ENCODE peak calls at places on chromosomes 3 and 15, in nine cellular contexts. X, W, S, O, V, L, G, U and F are unnamed samples.

GRCh38 chr3:122301063-122301462 is 24.0 kb upstream of the CSTA start:
- DNase-seq in L (no peak), O (no peak), U (no peak), S (no peak), V (no peak), G (no peak), W (no peak), X (no peak), F (no peak)

GRCh38 chr15:67690936-67691335 is 134.4 kb upstream of the SKOR1 start:
- DNase-seq in L (no peak), W (no peak), G (no peak), V (no peak), O (no peak), U (no peak), X (no peak), S (peak; percentile 26), F (no peak)

GRCh38 chr3:191727338-191727737 is 266.4 kb downstream of the PYDC2 start:
- DNase-seq in L (no peak), W (no peak), O (no peak), S (no peak), G (no peak), U (no peak), V (no peak), X (no peak), F (no peak)

GRCh38 chr3:69962053-69962452 is 37.5 kb upstream of the SAMMSON start:
- DNase-seq in L (no peak), V (no peak), W (no peak), G (no peak), O (no peak), X (no peak), U (no peak), S (no peak), F (no peak)

GRCh38 chr3:101941253-101942039 is 92.1 kb downstream of the NFKBIZ start:
- DNase-seq in U (no peak), S (no peak), G (no peak), W (no peak), V (no peak), L (no peak), X (no peak), O (no peak), F (no peak)

GRCh38 chr15:27906802-27907201 is 192.3 kb downstream of the OCA2 start:
- DNase-seq in U (no peak), G (no peak), L (no peak), X (no peak), W (no peak), V (no peak), S (no peak), O (no peak), F (no peak)

GRCh38 chr15:90101130-90101968 is 919 bp downstream of the IDH2 start:
- DNase-seq in O (no peak), X (peak; percentile 20), V (peak; percentile 53), S (no peak), W (peak; percentile 32), U (no peak), L (peak; percentile 82), G (peak; percentile 54), F (peak; percentile 48)

GRCh38 chr3:194906229-194906629 is 220.5 kb downstream of the FAM43A start:
- DNase-seq in U (no peak), X (no peak), L (no peak), S (no peak), G (no peak), W (no peak), O (no peak), V (no peak), F (no peak)

GRCh38 chr15:85730001-85730820 is 64.5 kb downstream of the KLHL25 start:
- DNase-seq in L (peak; percentile 71), X (no peak), G (no peak), V (no peak), W (peak; percentile 69), S (peak; percentile 47), U (no peak), O (no peak), F (peak; percentile 59)